ENCODE peak calls at places on chromosomes 16 and 17, in eight cellular contexts. D is NCI-H1436; S is activated gamma-delta T cell treated with Interleukin-2 at 50 U/mL for 16 hours; Z is mammary epithelial cell; M is A549; N is stimulated activated naive CD4-positive, alpha-beta T cell; G is activated T-cell treated with anti-CD3 and anti-CD28 coated beads, Interleukin-2, amount 50 U/mL, for 1 hour; Y is GM03348. E is an unnamed sample.

GRCh38 chr17:250487-251300 is 69.2 kb upstream of the DOC2B start:
- DNase-seq in D (no peak), S (no peak), Z (no peak), M (no peak), N (no peak), G (no peak), Y (no peak), E (no peak)

GRCh38 chr17:249236-249993 is 68.0 kb upstream of the DOC2B start:
- DNase-seq in D (no peak), S (no peak), Z (no peak), M (no peak), N (no peak), G (no peak), Y (no peak), E (no peak)

GRCh38 chr17:4420692-4421131 is 13.0 kb upstream of the SPNS3 start:
- DNase-seq in D (peak), S (peak), Z (peak), M (peak), N (peak), G (peak), Y (peak), E (peak)

GRCh38 chr17:41959336-41960095 is 7.1 kb upstream of the CNP start:
- DNase-seq in D (peak), S (no peak), Z (peak), M (peak), N (no peak), G (no peak), Y (peak), E (no peak)

GRCh38 chr16:67661101-67661661 is 421 bp downstream of the PARD6A start:
- DNase-seq in D (no peak), S (no peak), Z (peak), M (peak), N (peak), G (no peak), Y (peak), E (peak)

GRCh38 chr17:48613862-48614694 is 1.0 kb downstream of the HOXB8 start:
- DNase-seq in D (no peak), S (no peak), Z (no peak), M (peak), N (peak), G (peak), Y (peak), E (peak)

GRCh38 chr16:66150691-66151090 is 215.8 kb upstream of the CDH5 start:
- DNase-seq in D (no peak), S (no peak), Z (no peak), M (no peak), N (no peak), G (no peak), Y (peak), E (no peak)

GRCh38 chr17:65527857-65528591 is 33.4 kb downstream of the AXIN2 start:
- DNase-seq in D (no peak), S (no peak), Z (no peak), M (no peak), N (no peak), G (no peak), Y (no peak), E (no peak)

GRCh38 chr16:68416057-68417046 is 32.0 kb downstream of the SMPD3 start:
- DNase-seq in D (peak), S (no peak), Z (no peak), M (no peak), N (peak), G (peak), Y (no peak), E (no peak)